ENCODE peak calls at places on chromosomes 4 and X, in four cellular contexts. One of them, this sample, is unnamed.

GRCh38 chrX:50068293-50068568 is 132.6 kb downstream of the AKAP4 start:
- DNase-seq in hepatocyte: no peak
- DNase-seq in fibroblast of lung: no peak
- DNase-seq in endothelial cell of umbilical vein: no peak
- DNase-seq in this sample: no peak

GRCh38 chr4:74094227-74094626 is 4.8 kb downstream of the CXCL2 start:
- DNase-seq in endothelial cell of umbilical vein: peak; percentile 89
- DNase-seq in hepatocyte: no peak
- DNase-seq in fibroblast of lung: no peak
- DNase-seq in this sample: no peak

GRCh38 chr4:125168531-125168930 is 146.2 kb upstream of the FAT4 start:
- DNase-seq in fibroblast of lung: peak; percentile 51
- DNase-seq in endothelial cell of umbilical vein: no peak
- DNase-seq in hepatocyte: no peak
- DNase-seq in this sample: no peak

GRCh38 chr4:184368290-184368689 is 106.1 kb downstream of the IRF2 start:
- DNase-seq in hepatocyte: no peak
- DNase-seq in endothelial cell of umbilical vein: no peak
- DNase-seq in fibroblast of lung: no peak
- DNase-seq in this sample: no peak

GRCh38 chr4:68748181-68748981 is 67.4 kb upstream of the UGT2B10 start:
- DNase-seq in fibroblast of lung: no peak
- DNase-seq in hepatocyte: peak; percentile 13
- DNase-seq in endothelial cell of umbilical vein: peak; percentile 17
- DNase-seq in this sample: peak; percentile 3

GRCh38 chr4:108210989-108211725 is 42.4 kb upstream of the LEF1 start:
- DNase-seq in fibroblast of lung: peak; percentile 39
- DNase-seq in endothelial cell of umbilical vein: no peak
- DNase-seq in hepatocyte: no peak
- DNase-seq in this sample: no peak

GRCh38 chr4:117434424-117434823 is 349.0 kb upstream of the TRAM1L1 start:
- DNase-seq in fibroblast of lung: no peak
- DNase-seq in hepatocyte: no peak
- DNase-seq in endothelial cell of umbilical vein: no peak
- DNase-seq in this sample: no peak

GRCh38 chr4:126564283-126564854 is 1068.4 kb upstream of the INTU start:
- DNase-seq in hepatocyte: no peak
- DNase-seq in endothelial cell of umbilical vein: no peak
- DNase-seq in fibroblast of lung: no peak
- DNase-seq in this sample: no peak

GRCh38 chrX:20218809-20219505 is 47.8 kb downstream of the RPS6KA3 start:
- DNase-seq in fibroblast of lung: no peak
- DNase-seq in endothelial cell of umbilical vein: peak; percentile 81
- DNase-seq in hepatocyte: peak; percentile 35
- DNase-seq in this sample: peak; percentile 75

GRCh38 chrX:30900227-30900626 is 11.2 kb upstream of the TAB3 start:
- DNase-seq in fibroblast of lung: peak; percentile 57
- DNase-seq in hepatocyte: no peak
- DNase-seq in endothelial cell of umbilical vein: no peak
- DNase-seq in this sample: no peak

GRCh38 chrX:106631615-106632014 is 19.8 kb downstream of the RADX start:
- DNase-seq in fibroblast of lung: no peak
- DNase-seq in endothelial cell of umbilical vein: no peak
- DNase-seq in hepatocyte: no peak
- DNase-seq in this sample: no peak

GRCh38 chrX:15930585-15930984 is 76.0 kb upstream of the AP1S2 start:
- DNase-seq in hepatocyte: peak; percentile 58
- DNase-seq in fibroblast of lung: peak; percentile 48
- DNase-seq in endothelial cell of umbilical vein: peak; percentile 36
- DNase-seq in this sample: peak; percentile 71

GRCh38 chr4:105631818-105632400 is 76.6 kb downstream of the INTS12 start:
- DNase-seq in hepatocyte: no peak
- DNase-seq in endothelial cell of umbilical vein: no peak
- DNase-seq in fibroblast of lung: no peak
- DNase-seq in this sample: no peak

GRCh38 chr4:6028168-6028567 is 9.9 kb upstream of the C4orf50 start:
- DNase-seq in fibroblast of lung: no peak
- DNase-seq in hepatocyte: no peak
- DNase-seq in endothelial cell of umbilical vein: no peak
- DNase-seq in this sample: no peak

GRCh38 chrX:74178536-74178935 is 125.4 kb upstream of the ZCCHC13 start:
- DNase-seq in fibroblast of lung: no peak
- DNase-seq in endothelial cell of umbilical vein: no peak
- DNase-seq in hepatocyte: peak; percentile 24
- DNase-seq in this sample: no peak

GRCh38 chrX:132365490-132365889 is 123.3 kb downstream of the MBNL3 start:
- DNase-seq in endothelial cell of umbilical vein: no peak
- DNase-seq in fibroblast of lung: no peak
- DNase-seq in hepatocyte: no peak
- DNase-seq in this sample: no peak

GRCh38 chr4:89894654-89895652 is at the start of gene MMRN1:
- DNase-seq in hepatocyte: no peak
- DNase-seq in fibroblast of lung: no peak
- DNase-seq in endothelial cell of umbilical vein: peak; percentile 95
- DNase-seq in this sample: peak; percentile 39

GRCh38 chr4:37970702-37971101 is 10.5 kb downstream of the PTTG2 start:
- DNase-seq in endothelial cell of umbilical vein: peak; percentile 49
- DNase-seq in hepatocyte: no peak
- DNase-seq in fibroblast of lung: peak; percentile 75
- DNase-seq in this sample: peak; percentile 41

GRCh38 chrX:69024931-69025330 is 140.3 kb downstream of the PJA1 start:
- DNase-seq in fibroblast of lung: peak; percentile 60
- DNase-seq in endothelial cell of umbilical vein: no peak
- DNase-seq in hepatocyte: peak; percentile 72
- DNase-seq in this sample: no peak

GRCh38 chr4:78691971-78692814 is 84.0 kb upstream of the BMP2K start:
- DNase-seq in endothelial cell of umbilical vein: no peak
- DNase-seq in fibroblast of lung: no peak
- DNase-seq in hepatocyte: peak; percentile 62
- DNase-seq in this sample: no peak

GRCh38 chrX:100883654-100884053 is 9.5 kb upstream of the NOX1 start:
- DNase-seq in fibroblast of lung: no peak
- DNase-seq in hepatocyte: no peak
- DNase-seq in endothelial cell of umbilical vein: peak; percentile 54
- DNase-seq in this sample: no peak

DNA sequence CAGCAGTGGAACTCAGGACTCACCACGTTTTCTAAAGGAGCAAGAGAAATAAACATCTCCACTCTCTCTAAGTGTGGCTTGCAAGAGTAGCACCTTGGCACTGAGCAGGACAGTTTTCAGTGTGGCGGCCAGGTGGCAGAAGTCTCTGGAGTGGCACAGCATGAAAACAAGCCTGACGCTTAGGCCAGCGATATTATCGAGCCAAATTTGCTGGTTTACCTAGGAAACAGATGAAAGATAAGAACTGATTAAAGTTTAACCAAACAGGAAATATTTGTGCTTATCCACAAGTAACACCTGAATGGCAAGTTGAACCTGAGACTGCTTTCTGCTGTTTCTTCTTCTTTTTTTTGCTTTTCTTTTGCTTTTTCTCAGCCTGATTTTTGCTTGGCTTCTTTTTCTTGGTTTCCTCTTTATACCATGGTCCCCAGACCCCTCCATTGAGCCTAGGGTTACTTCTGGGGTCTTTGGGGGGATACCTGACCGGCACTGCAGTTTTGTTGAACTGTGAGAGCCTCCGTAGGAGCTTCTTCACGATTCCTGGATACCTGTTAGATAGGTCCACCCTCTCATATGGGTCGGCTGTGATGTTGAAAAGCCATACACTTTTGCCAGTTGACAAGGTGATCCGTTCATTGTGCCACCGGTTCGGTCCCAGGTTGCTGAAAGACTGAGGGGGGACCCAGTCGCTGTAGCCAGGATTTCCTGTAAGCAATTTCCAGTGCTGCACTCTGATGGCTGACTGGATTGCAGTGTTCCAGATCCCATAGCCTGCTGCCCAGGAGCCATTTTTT is 77.3 kb downstream of the ARSJ start:
- DNase-seq in fibroblast of lung: no peak
- DNase-seq in endothelial cell of umbilical vein: peak; percentile 26
- DNase-seq in hepatocyte: peak; percentile 63
- DNase-seq in this sample: no peak
- TF ChIP-seq CTCF in fibroblast of lung: no peak
- TF ChIP-seq CTCF in endothelial cell of umbilical vein: no peak
- TF ChIP-seq CTCF in hepatocyte: peak; percentile 33
- TF ChIP-seq CTCF in this sample: no peak

DNA sequence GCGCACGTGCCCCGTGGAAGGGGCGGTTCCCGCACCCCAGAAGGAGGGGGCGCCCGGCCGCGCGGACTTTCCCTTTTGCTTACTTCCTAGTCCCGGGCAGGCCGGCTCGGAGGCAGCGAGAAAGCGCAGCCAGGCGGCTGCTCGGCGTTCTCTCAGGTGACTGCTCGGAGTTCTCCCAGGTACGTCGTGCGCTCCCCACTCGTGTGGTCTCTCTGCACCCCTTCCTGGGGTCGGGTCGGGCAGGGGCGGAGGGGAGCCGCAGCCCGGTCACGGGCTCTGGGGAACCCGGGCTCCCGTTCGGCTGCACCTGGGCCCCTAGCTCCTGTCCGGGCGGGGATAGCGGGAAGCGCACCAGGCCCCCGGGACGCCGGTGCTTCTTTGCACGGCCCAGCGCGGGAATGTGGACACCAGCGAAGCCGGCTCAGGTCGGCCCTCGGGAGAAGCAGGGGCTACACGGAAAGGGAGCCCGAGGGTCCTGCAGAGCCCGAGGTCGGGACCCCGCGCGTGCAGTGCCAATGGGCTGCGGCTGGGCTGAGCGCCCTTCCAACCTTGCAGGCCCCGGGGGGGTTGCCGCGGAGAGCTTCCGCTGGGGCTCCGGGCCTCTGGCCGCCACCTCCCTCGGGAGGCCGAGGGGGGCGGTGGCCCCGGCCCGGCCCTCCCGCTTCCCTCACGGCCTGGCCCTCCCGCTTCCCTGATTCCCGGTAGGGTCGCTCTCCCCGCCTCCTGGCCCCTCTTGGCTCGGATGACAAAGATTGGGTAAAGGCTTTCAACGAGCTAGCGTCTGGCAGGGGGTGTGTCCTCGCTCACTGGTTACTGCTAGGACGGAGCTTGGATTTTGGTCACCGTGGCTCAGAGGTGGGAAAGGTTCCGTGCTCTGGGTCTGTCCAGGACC is at the start of gene TLR2:
- DNase-seq in endothelial cell of umbilical vein: peak; percentile 17
- DNase-seq in hepatocyte: peak; percentile 87
- DNase-seq in fibroblast of lung: peak; percentile 7
- DNase-seq in this sample: peak; percentile 14
- TF ChIP-seq EZH2 in endothelial cell of umbilical vein: peak; percentile 85
- TF ChIP-seq EZH2 in hepatocyte: no peak
- TF ChIP-seq EZH2 in fibroblast of lung: peak; percentile 8
- TF ChIP-seq EZH2 in this sample: peak; percentile 76

DNA sequence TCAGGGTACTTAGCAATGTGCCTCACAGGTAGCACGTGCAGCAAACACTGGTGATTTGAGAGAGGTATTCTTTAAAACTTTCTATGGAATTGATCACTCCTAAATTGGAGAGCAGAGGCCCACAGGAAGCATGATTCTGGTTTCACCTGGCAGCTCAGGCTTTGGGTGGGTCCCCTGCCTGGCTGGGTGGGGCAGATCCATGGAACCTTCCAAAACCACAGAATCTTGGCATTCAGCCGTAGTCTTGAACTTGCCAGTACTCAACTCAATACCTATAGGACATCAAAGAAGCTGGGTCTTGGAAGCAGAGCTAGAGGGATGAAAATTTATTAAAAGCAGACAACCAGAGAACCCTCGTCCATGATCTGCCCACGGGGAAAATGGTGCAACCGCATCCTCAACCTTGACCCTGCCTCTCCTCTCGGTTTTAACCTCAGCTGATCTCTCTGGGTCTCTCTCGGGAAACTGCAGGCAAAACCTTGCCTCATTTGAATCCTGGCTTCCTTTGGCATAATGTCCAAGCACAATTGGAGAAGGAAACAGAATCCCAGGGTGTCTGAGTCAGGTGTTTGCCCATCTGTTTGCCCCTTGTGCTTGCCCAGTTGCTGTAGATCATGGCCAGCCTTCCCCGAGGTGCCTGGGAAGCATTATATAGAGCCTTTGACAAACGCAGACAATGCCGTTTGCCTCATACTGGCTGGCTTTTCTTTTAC is 22.9 kb downstream of the OTOP1 start:
- DNase-seq in fibroblast of lung: no peak
- DNase-seq in hepatocyte: no peak
- DNase-seq in endothelial cell of umbilical vein: no peak
- DNase-seq in this sample: no peak
- TF ChIP-seq CTCF in fibroblast of lung: no peak
- TF ChIP-seq CTCF in hepatocyte: no peak
- TF ChIP-seq CTCF in endothelial cell of umbilical vein: no peak
- TF ChIP-seq CTCF in this sample: no peak

GRCh38 chr4:140497776-140498636 is at the start of gene MGAT4D:
- DNase-seq in fibroblast of lung: peak; percentile 6
- DNase-seq in hepatocyte: peak; percentile 26
- DNase-seq in endothelial cell of umbilical vein: no peak
- DNase-seq in this sample: no peak

DNA sequence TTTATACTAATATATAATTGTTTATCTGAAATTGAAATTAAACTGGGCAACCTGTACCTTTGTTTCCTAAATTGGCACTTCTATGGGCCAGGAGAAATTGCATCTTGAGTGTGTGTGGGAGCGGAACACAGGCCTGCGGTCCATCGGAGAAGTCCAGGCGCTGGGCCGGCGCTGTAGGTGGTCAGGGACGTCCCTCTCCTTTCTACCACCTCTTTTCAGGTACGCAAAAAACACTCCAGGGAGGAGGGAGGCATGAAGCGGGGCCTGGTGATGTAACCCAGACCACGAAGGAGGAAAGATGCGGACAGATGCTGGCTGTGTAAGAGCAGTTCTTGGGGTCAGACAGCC is 691 bp downstream of the MGAT4D start:
- DNase-seq in hepatocyte: no peak
- DNase-seq in fibroblast of lung: no peak
- DNase-seq in endothelial cell of umbilical vein: no peak
- DNase-seq in this sample: no peak
- TF ChIP-seq EZH2 in hepatocyte: no peak
- TF ChIP-seq EZH2 in fibroblast of lung: no peak
- TF ChIP-seq EZH2 in endothelial cell of umbilical vein: no peak
- TF ChIP-seq EZH2 in this sample: no peak

GRCh38 chr4:48079972-48080391 is 54.1 kb downstream of the TXK start:
- DNase-seq in hepatocyte: peak; percentile 20
- DNase-seq in endothelial cell of umbilical vein: peak; percentile 72
- DNase-seq in fibroblast of lung: peak; percentile 74
- DNase-seq in this sample: peak; percentile 37
- TF ChIP-seq CTCF in hepatocyte: no peak
- TF ChIP-seq CTCF in endothelial cell of umbilical vein: no peak
- TF ChIP-seq CTCF in fibroblast of lung: no peak
- TF ChIP-seq CTCF in this sample: no peak

GRCh38 chr4:76213415-76214268 is at the start of gene SCARB2:
- DNase-seq in fibroblast of lung: peak; percentile 89
- DNase-seq in endothelial cell of umbilical vein: peak; percentile 90
- DNase-seq in hepatocyte: peak; percentile 94
- DNase-seq in this sample: peak; percentile 59
- TF ChIP-seq EZH2 in fibroblast of lung: no peak
- TF ChIP-seq EZH2 in endothelial cell of umbilical vein: no peak
- TF ChIP-seq EZH2 in hepatocyte: no peak
- TF ChIP-seq EZH2 in this sample: no peak

GRCh38 chr4:88573995-88574394 is 18.3 kb upstream of the HERC3 start:
- DNase-seq in fibroblast of lung: peak; percentile 16
- DNase-seq in hepatocyte: no peak
- DNase-seq in endothelial cell of umbilical vein: no peak
- DNase-seq in this sample: peak; percentile 2
- TF ChIP-seq CTCF in fibroblast of lung: peak; percentile 15
- TF ChIP-seq CTCF in hepatocyte: peak; percentile 24
- TF ChIP-seq CTCF in endothelial cell of umbilical vein: no peak
- TF ChIP-seq CTCF in this sample: no peak

This sample was measured in A673.